ENCODE peak calls at places on chromosomes 3 and 15, in seven cellular contexts. I is left lung, E is body of pancreas, S is K562, D is upper lobe of left lung, Q is foreskin fibroblast, X is H1. K is an unnamed sample.

GRCh38 chr15:31342781-31343626 is 16.4 kb downstream of the KLF13 start:
- DNase-seq in I (no peak), E (no peak), S (no peak), D (peak), Q (no peak), X (no peak), K (no peak)

GRCh38 chr15:83174891-83175290 is 32.7 kb downstream of the HDGFL3 start:
- DNase-seq in I (no peak), E (no peak), S (no peak), D (no peak), Q (peak), X (no peak), K (no peak)

GRCh38 chr3:69695443-69695842 is 43.8 kb upstream of the MITF start:
- DNase-seq in I (no peak), E (no peak), S (no peak), D (no peak), Q (no peak), X (no peak), K (no peak)

GRCh38 chr15:97866994-97867393 is 93.5 kb upstream of the ARRDC4 start:
- DNase-seq in I (no peak), E (no peak), S (no peak), D (peak), Q (no peak), X (no peak), K (no peak)

GRCh38 chr3:180615954-180616353 is 14.0 kb downstream of the TTC14 start:
- DNase-seq in I (no peak), E (no peak), S (no peak), D (no peak), Q (no peak), X (no peak), K (no peak)

GRCh38 chr3:79361748-79362378 is 405.9 kb downstream of the ROBO1 start:
- DNase-seq in I (no peak), E (no peak), S (no peak), D (no peak), Q (peak), X (no peak), K (no peak)

GRCh38 chr3:126659915-126660886 is 5.3 kb upstream of the TXNRD3 start:
- DNase-seq in I (no peak), E (no peak), S (no peak), D (no peak), Q (peak), X (no peak), K (no peak)

GRCh38 chr15:58213587-58214360 is 75.6 kb downstream of the AQP9 start:
- DNase-seq in I (no peak), E (no peak), S (no peak), D (no peak), Q (peak), X (no peak), K (no peak)

GRCh38 chr15:45307230-45307924 is 55.3 kb downstream of the SLC28A2 start:
- DNase-seq in I (no peak), E (peak), S (no peak), D (no peak), Q (peak), X (no peak), K (no peak)

GRCh38 chr3:81723732-81724313 is 37.6 kb downstream of the GBE1 start:
- DNase-seq in I (no peak), E (no peak), S (peak), D (no peak), Q (peak), X (no peak), K (no peak)

GRCh38 chr3:13120928-13121552 is 47.8 kb upstream of the IQSEC1 start:
- DNase-seq in I (peak), E (no peak), S (no peak), D (no peak), Q (no peak), X (no peak), K (no peak)

GRCh38 chr15:27573800-27574485 is 525.2 kb downstream of the OCA2 start:
- DNase-seq in I (no peak), E (peak), S (no peak), D (peak), Q (no peak), X (no peak), K (no peak)

GRCh38 chr3:102715030-102715697 is 280.3 kb downstream of the ZPLD1 start:
- DNase-seq in I (no peak), E (no peak), S (no peak), D (no peak), Q (peak), X (no peak), K (no peak)

GRCh38 chr3:126963261-126964190 is 19.4 kb upstream of the PLXNA1 start:
- DNase-seq in I (peak), E (no peak), S (no peak), D (no peak), Q (no peak), X (no peak), K (no peak)

GRCh38 chr15:55383687-55384086 is 24.5 kb downstream of the CCPG1 start:
- DNase-seq in I (no peak), E (no peak), S (no peak), D (no peak), Q (no peak), X (no peak), K (no peak)

GRCh38 chr3:195774917-195775316 is 36.8 kb downstream of the MUC4 start:
- DNase-seq in I (peak), E (peak), S (peak), D (no peak), Q (peak), X (peak), K (no peak)

GRCh38 chr3:188954590-188955208 is 217.1 kb upstream of the TPRG1 start:
- DNase-seq in I (peak), E (peak), S (peak), D (no peak), Q (peak), X (peak), K (peak)

GRCh38 chr3:135229018-135229495 is 434.0 kb downstream of the EPHB1 start:
- DNase-seq in I (no peak), E (peak), S (no peak), D (peak), Q (no peak), X (no peak), K (no peak)

GRCh38 chr3:146222204-146223046 is 28.5 kb downstream of the PLSCR4 start:
- DNase-seq in I (no peak), E (peak), S (no peak), D (no peak), Q (peak), X (peak), K (peak)

GRCh38 chr3:159894386-159894785 is 94.2 kb upstream of the IL12A start:
- DNase-seq in I (no peak), E (no peak), S (no peak), D (no peak), Q (no peak), X (no peak), K (no peak)

GRCh38 chr3:26550413-26550812 is 72.2 kb upstream of the LRRC3B start:
- DNase-seq in I (no peak), E (no peak), S (no peak), D (no peak), Q (no peak), X (no peak), K (no peak)

GRCh38 chr3:111924283-111924682 is 54.5 kb upstream of the ABHD10 start:
- DNase-seq in I (no peak), E (peak), S (no peak), D (peak), Q (no peak), X (no peak), K (no peak)

GRCh38 chr15:77034620-77035467 is 36.1 kb downstream of the TSPAN3 start:
- DNase-seq in I (peak), E (peak), S (peak), D (no peak), Q (peak), X (no peak), K (no peak)

GRCh38 chr3:153162513-153163348 is 705 bp downstream of the RAP2B start:
- DNase-seq in I (peak), E (peak), S (peak), D (peak), Q (peak), X (no peak), K (peak)

GRCh38 chr3:131881777-131882176 is 153.0 kb downstream of the CPNE4 start:
- DNase-seq in I (no peak), E (no peak), S (no peak), D (no peak), Q (no peak), X (no peak), K (no peak)

GRCh38 chr15:32096211-32096610 is 65.9 kb downstream of the CHRNA7 start:
- DNase-seq in I (no peak), E (no peak), S (no peak), D (no peak), Q (no peak), X (no peak), K (no peak)

GRCh38 chr3:179902061-179902460 is 134.7 kb downstream of the PEX5L start:
- DNase-seq in I (no peak), E (no peak), S (no peak), D (no peak), Q (no peak), X (no peak), K (no peak)

GRCh38 chr3:174146008-174146407 is 713.1 kb upstream of the NAALADL2 start:
- DNase-seq in I (no peak), E (no peak), S (no peak), D (no peak), Q (no peak), X (no peak), K (no peak)

GRCh38 chr3:115401298-115401697 is 222.0 kb upstream of the GAP43 start:
- DNase-seq in I (no peak), E (no peak), S (no peak), D (no peak), Q (peak), X (no peak), K (no peak)

GRCh38 chr15:77634266-77634962 is 1.7 kb upstream of the LINGO1 start:
- DNase-seq in I (peak), E (peak), S (peak), D (peak), Q (peak), X (no peak), K (no peak)

GRCh38 chr3:13016083-13016725 is 57.0 kb downstream of the IQSEC1 start:
- DNase-seq in I (peak), E (peak), S (no peak), D (no peak), Q (no peak), X (no peak), K (no peak)

GRCh38 chr3:185308126-185308754 is 54.4 kb upstream of the EHHADH start:
- DNase-seq in I (no peak), E (peak), S (peak), D (no peak), Q (peak), X (peak), K (peak)

DNA sequence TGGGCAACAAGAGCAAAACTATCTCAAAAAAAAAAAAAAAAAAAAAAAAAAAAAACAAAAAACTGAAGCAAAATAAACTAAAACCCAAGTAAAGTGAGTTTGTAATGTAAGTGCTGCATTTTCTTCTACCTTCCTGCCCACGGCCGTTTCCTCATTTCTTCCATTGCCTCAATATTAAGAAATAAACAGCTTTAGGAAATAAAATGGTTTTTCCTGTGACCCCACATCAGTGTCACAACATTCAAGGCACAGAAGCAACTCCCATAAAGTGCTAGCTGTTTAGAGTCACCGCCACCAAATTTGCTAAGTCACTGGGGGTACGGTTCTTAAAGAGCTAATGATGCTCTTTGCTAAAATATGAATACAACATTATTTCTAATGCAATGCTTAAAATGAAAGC is 3.3 kb downstream of the PKM start:
- DNase-seq in I (no peak), E (no peak), S (no peak), D (no peak), Q (no peak), X (no peak), K (no peak)
- H3K4me3 ChIP-seq in I (no peak), E (no peak), S (peak), D (peak), Q (peak), X (no peak), K (peak)

GRCh38 chr3:186621894-186622650 is 9.2 kb downstream of the AHSG start:
- DNase-seq in I (no peak), E (no peak), S (no peak), D (no peak), Q (no peak), X (no peak), K (no peak)

GRCh38 chr3:186618318-186618938 is 5.6 kb downstream of the AHSG start:
- DNase-seq in I (no peak), E (no peak), S (no peak), D (no peak), Q (no peak), X (no peak), K (no peak)

GRCh38 chr3:186617038-186617934 is 4.4 kb downstream of the AHSG start:
- DNase-seq in I (peak), E (peak), S (peak), D (peak), Q (peak), X (peak), K (peak)

GRCh38 chr3:186620213-186621092 is 7.6 kb downstream of the AHSG start:
- DNase-seq in I (no peak), E (no peak), S (no peak), D (peak), Q (no peak), X (no peak), K (no peak)

GRCh38 chr3:186619787-186620212 is 6.9 kb downstream of the AHSG start:
- DNase-seq in I (no peak), E (no peak), S (no peak), D (no peak), Q (no peak), X (no peak), K (no peak)
- H3K4me3 ChIP-seq in I (no peak), E (no peak), S (no peak), D (no peak), Q (no peak), X (no peak), K (no peak)

GRCh38 chr3:86800116-86800515 is 190.8 kb downstream of the VGLL3 start:
- DNase-seq in I (no peak), E (no peak), S (no peak), D (no peak), Q (peak), X (no peak), K (no peak)

GRCh38 chr3:86792316-86792715 is 198.6 kb downstream of the VGLL3 start:
- DNase-seq in I (no peak), E (no peak), S (no peak), D (no peak), Q (peak), X (no peak), K (no peak)

GRCh38 chr3:86797946-86798345 is 193.0 kb downstream of the VGLL3 start:
- DNase-seq in I (no peak), E (no peak), S (no peak), D (no peak), Q (no peak), X (no peak), K (no peak)

GRCh38 chr3:86793786-86794185 is 197.2 kb downstream of the VGLL3 start:
- DNase-seq in I (no peak), E (peak), S (no peak), D (no peak), Q (peak), X (peak), K (peak)

DNA sequence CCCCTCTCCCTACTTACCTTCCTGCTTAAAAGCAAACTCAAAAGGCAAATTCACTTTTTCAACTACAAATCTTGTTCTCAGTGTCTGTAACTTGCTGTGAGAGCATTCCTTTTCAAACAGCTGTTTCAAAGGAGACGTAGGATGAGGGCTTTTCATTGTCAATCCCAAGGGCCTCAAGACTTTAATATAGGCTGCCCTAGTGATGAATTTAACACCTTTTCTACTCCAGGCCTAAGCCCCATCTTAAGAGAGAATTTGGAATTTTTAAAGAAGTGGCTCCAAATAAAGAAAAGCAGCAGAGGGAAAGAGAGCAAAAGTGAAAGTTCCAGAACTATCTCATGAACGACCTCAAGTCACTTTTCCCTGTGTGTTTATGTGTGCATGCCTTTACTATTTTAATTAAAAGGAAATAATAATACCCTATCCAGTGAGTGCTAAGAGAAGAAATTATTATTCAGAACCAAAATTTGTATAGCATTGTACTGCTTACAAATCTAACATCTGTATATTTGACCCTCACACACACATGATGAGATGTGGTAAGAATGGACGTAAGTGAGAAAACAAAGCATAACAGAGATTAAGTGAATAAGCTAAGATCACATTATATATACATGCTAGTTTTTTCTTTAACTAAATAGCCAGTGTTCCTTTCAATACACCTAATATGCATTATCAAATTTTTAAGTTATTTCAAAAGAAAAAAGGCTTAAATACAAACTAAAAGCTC is 196.4 kb downstream of the VGLL3 start:
- DNase-seq in I (no peak), E (no peak), S (no peak), D (no peak), Q (peak), X (no peak), K (peak)
- H3K4me3 ChIP-seq in I (no peak), E (no peak), S (no peak), D (no peak), Q (peak), X (no peak), K (no peak)

DNA sequence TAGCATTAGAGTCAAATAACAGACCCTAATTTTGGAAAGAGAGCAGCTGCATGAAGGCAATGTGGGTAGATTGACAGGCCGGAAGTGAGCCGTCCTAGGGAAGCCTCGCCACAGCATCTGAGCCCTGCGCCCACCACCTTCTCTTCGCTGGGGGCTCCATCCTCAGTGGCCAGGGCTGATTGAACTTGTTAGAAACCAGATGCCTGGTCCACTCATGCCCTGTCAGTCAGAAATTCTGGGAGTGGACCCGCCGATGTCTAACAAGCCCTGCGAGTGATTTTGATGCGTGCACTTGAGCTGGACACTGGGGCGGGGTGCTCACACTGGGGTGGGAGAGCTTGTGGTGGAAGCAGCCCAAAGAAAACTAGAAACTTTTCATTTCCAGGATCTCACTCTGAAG is 173.7 kb upstream of the NDN start:
- DNase-seq in I (peak), E (no peak), S (no peak), D (no peak), Q (no peak), X (no peak), K (no peak)
- H3K4me3 ChIP-seq in I (no peak), E (no peak), S (no peak), D (no peak), Q (no peak), X (no peak), K (no peak)

GRCh38 chr3:58347984-58348383 is 15.3 kb downstream of the PXK start:
- DNase-seq in I (no peak), E (no peak), S (no peak), D (no peak), Q (no peak), X (no peak), K (no peak)
- H3K4me3 ChIP-seq in I (no peak), E (no peak), S (no peak), D (no peak), Q (no peak), X (no peak), K (no peak)

DNA sequence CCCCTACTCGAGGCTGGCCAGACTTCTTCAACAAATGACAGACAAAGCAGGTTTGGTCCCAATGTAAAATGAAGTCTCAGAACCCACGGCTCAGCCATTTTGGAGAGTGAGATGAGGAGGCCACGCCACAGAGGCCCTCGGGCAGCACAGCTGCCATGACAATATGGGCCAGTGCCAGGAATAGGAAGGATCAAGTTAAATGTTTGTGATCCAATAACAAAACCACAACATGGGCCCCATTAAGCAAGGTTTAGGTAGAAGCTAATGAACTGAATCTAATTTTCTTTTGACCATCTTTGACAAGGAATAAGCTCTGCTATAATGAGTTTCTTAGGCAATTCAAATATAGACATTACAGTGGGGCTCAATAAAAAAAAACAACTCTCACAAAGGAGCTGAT is 52.6 kb downstream of the RFTN1 start:
- DNase-seq in I (no peak), E (no peak), S (no peak), D (no peak), Q (no peak), X (no peak), K (no peak)
- H3K4me3 ChIP-seq in I (no peak), E (no peak), S (no peak), D (no peak), Q (no peak), X (no peak), K (no peak)

GRCh38 chr3:177481329-177481728 is 284.0 kb upstream of the TBL1XR1 start:
- DNase-seq in I (no peak), E (no peak), S (no peak), D (no peak), Q (no peak), X (no peak), K (no peak)
- H3K4me3 ChIP-seq in I (no peak), E (no peak), S (no peak), D (no peak), Q (no peak), X (no peak), K (no peak)